ENCODE peak calls at places on chromosome 4, in six cellular contexts. One of them, this sample, is unnamed.

GRCh38 chr4:17230727-17231126 is 281.2 kb downstream of the QDPR start:
- DNase-seq in AG09309: peak; percentile 50
- DNase-seq in SJSA1: no peak
- DNase-seq in HFF-Myc: no peak
- DNase-seq in cardiac muscle cell: no peak
- DNase-seq in T47D: no peak
- DNase-seq in this sample: no peak

GRCh38 chr4:82629238-82630000 is 67.6 kb upstream of the TMEM150C start:
- DNase-seq in AG09309: peak; percentile 28
- DNase-seq in SJSA1: no peak
- DNase-seq in HFF-Myc: no peak
- DNase-seq in cardiac muscle cell: peak; percentile 65
- DNase-seq in T47D: no peak
- DNase-seq in this sample: no peak

GRCh38 chr4:115028682-115029385 is 84.6 kb downstream of the NDST4 start:
- DNase-seq in AG09309: no peak
- DNase-seq in SJSA1: no peak
- DNase-seq in HFF-Myc: no peak
- DNase-seq in cardiac muscle cell: no peak
- DNase-seq in T47D: no peak
- DNase-seq in this sample: no peak

GRCh38 chr4:15402974-15403373 is 24.9 kb upstream of the C1QTNF7 start:
- DNase-seq in AG09309: no peak
- DNase-seq in SJSA1: no peak
- DNase-seq in HFF-Myc: no peak
- DNase-seq in cardiac muscle cell: no peak
- DNase-seq in T47D: no peak
- DNase-seq in this sample: no peak

GRCh38 chr4:14566518-14566917 is 435.8 kb upstream of the CPEB2 start:
- DNase-seq in AG09309: no peak
- DNase-seq in SJSA1: no peak
- DNase-seq in HFF-Myc: no peak
- DNase-seq in cardiac muscle cell: peak; percentile 16
- DNase-seq in T47D: no peak
- DNase-seq in this sample: no peak

GRCh38 chr4:86730310-86730709 is 118.9 kb downstream of the SLC10A6 start:
- DNase-seq in AG09309: no peak
- DNase-seq in SJSA1: no peak
- DNase-seq in HFF-Myc: no peak
- DNase-seq in cardiac muscle cell: no peak
- DNase-seq in T47D: no peak
- DNase-seq in this sample: no peak

GRCh38 chr4:7058792-7059191 is 9.1 kb downstream of the GRPEL1 start:
- DNase-seq in AG09309: no peak
- DNase-seq in SJSA1: no peak
- DNase-seq in HFF-Myc: no peak
- DNase-seq in cardiac muscle cell: no peak
- DNase-seq in T47D: no peak
- DNase-seq in this sample: no peak

GRCh38 chr4:109590841-109591357 is 30.9 kb downstream of the MCUB start:
- DNase-seq in AG09309: no peak
- DNase-seq in SJSA1: no peak
- DNase-seq in HFF-Myc: no peak
- DNase-seq in cardiac muscle cell: no peak
- DNase-seq in T47D: peak; percentile 61
- DNase-seq in this sample: no peak

GRCh38 chr4:122252584-122252983 is 100.5 kb downstream of the BLTP1 start:
- DNase-seq in AG09309: no peak
- DNase-seq in SJSA1: no peak
- DNase-seq in HFF-Myc: no peak
- DNase-seq in cardiac muscle cell: no peak
- DNase-seq in T47D: no peak
- DNase-seq in this sample: no peak

GRCh38 chr4:15232725-15233597 is 194.9 kb upstream of the C1QTNF7 start:
- DNase-seq in AG09309: no peak
- DNase-seq in SJSA1: no peak
- DNase-seq in HFF-Myc: no peak
- DNase-seq in cardiac muscle cell: peak; percentile 46
- DNase-seq in T47D: peak; percentile 3
- DNase-seq in this sample: no peak

GRCh38 chr4:40289366-40290188 is 45.6 kb upstream of the CHRNA9 start:
- DNase-seq in AG09309: no peak
- DNase-seq in SJSA1: no peak
- DNase-seq in HFF-Myc: no peak
- DNase-seq in cardiac muscle cell: no peak
- DNase-seq in T47D: no peak
- DNase-seq in this sample: no peak